ENCODE peak calls at places on chromosomes 3 and 15, in five cellular contexts. One of them, this sample, is unnamed. For H3K79me2, the result is how much of the 10 kb centered on the place peaks cover.

GRCh38 chr3:173045770-173046382 is 95.2 kb downstream of the SPATA16 start:
- DNase-seq in PC-9: no peak
- DNase-seq in OCI-LY7: no peak
- DNase-seq in neural progenitor cell: no peak
- DNase-seq in GM23248: peak
- DNase-seq in this sample: no peak

GRCh38 chr3:26132942-26133341 is 343.1 kb downstream of the OXSM start:
- DNase-seq in PC-9: no peak
- DNase-seq in OCI-LY7: no peak
- DNase-seq in neural progenitor cell: no peak
- DNase-seq in GM23248: no peak
- DNase-seq in this sample: no peak

GRCh38 chr15:61946778-61947177 is 113.5 kb downstream of the VPS13C start:
- DNase-seq in PC-9: no peak
- DNase-seq in OCI-LY7: no peak
- DNase-seq in neural progenitor cell: no peak
- DNase-seq in GM23248: peak
- DNase-seq in this sample: no peak

GRCh38 chr15:31300208-31300661 is 26.4 kb upstream of the KLF13 start:
- DNase-seq in PC-9: no peak
- DNase-seq in OCI-LY7: no peak
- DNase-seq in neural progenitor cell: no peak
- DNase-seq in GM23248: no peak
- DNase-seq in this sample: no peak

GRCh38 chr15:84761534-84762190 is 13.3 kb downstream of the ZNF592 start:
- DNase-seq in PC-9: no peak
- DNase-seq in OCI-LY7: peak
- DNase-seq in neural progenitor cell: no peak
- DNase-seq in GM23248: no peak
- DNase-seq in this sample: no peak

GRCh38 chr15:87779746-87780145 is 476.8 kb downstream of the NTRK3 start:
- DNase-seq in PC-9: no peak
- DNase-seq in OCI-LY7: no peak
- DNase-seq in neural progenitor cell: no peak
- DNase-seq in GM23248: no peak
- DNase-seq in this sample: no peak

GRCh38 chr3:10601131-10601856 is 95.9 kb upstream of the ATP2B2 start:
- DNase-seq in PC-9: no peak
- DNase-seq in OCI-LY7: no peak
- DNase-seq in neural progenitor cell: no peak
- DNase-seq in GM23248: peak
- DNase-seq in this sample: peak

GRCh38 chr3:188627652-188628051 is 473.7 kb downstream of the LPP start:
- DNase-seq in PC-9: peak
- DNase-seq in OCI-LY7: no peak
- DNase-seq in neural progenitor cell: no peak
- DNase-seq in GM23248: peak
- DNase-seq in this sample: no peak

GRCh38 chr15:51759557-51760070 is 8.2 kb downstream of the TMOD2 start:
- DNase-seq in PC-9: no peak
- DNase-seq in OCI-LY7: no peak
- DNase-seq in neural progenitor cell: peak
- DNase-seq in GM23248: peak
- DNase-seq in this sample: peak

GRCh38 chr3:138371070-138371950 is 22.9 kb downstream of the MRAS start:
- DNase-seq in PC-9: no peak
- DNase-seq in OCI-LY7: peak
- DNase-seq in neural progenitor cell: peak
- DNase-seq in GM23248: no peak
- DNase-seq in this sample: no peak

GRCh38 chr3:119125742-119126507 is 20.0 kb upstream of the TEX55 start:
- DNase-seq in PC-9: no peak
- DNase-seq in OCI-LY7: no peak
- DNase-seq in neural progenitor cell: peak
- DNase-seq in GM23248: no peak
- DNase-seq in this sample: no peak

DNA sequence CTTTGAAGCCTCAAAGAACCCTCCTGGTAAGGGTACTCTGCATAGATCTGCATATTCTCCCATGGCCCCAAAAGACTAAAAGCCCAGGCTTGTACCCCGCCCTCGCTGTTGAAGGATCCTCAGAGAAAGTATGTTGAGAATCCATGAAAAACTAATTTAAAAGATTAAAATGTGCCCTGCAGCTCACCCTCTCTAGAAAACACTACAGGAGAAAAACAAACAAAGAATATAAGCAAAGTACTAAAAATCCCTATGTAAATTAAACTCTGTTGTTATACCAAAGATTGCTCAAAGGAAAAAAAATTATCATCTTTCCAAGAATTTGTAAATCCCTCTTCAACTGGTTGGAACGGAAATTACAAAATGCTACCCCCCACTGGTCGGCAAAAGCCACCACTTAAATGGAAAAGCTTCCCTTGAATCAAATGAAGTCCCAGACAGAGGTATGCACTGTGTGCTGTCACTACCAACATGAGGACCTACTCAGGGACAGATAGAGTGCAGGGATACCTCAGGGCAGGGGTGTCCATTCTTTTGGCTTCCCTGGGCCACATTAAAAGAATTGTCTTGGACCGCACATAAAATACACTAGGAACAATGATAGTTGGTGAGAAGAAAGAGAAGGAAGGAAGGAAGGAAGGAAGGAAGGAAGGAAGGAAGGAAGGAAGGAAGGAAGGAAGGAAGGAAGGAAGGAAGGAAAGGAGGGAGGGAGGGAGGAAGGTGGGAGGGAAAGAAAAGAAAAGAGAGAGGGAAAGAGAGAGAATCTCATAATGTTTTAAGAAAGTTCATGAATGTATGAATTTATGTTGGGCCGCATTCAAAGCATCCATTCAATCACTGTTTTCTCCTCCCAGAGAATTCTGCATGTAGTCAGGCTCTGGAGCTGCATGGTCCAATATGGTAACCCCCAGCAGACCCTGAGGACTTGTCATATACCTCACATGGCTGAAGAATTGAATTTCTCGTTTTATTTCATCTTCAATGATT is 88.1 kb downstream of the MAGI1 start:
- DNase-seq in PC-9: no peak
- DNase-seq in OCI-LY7: no peak
- DNase-seq in neural progenitor cell: peak
- DNase-seq in GM23248: no peak
- DNase-seq in this sample: no peak
- H3K27ac ChIP-seq in PC-9: peak
- H3K27ac ChIP-seq in OCI-LY7: no peak
- H3K27ac ChIP-seq in neural progenitor cell: no peak
- H3K27ac ChIP-seq in GM23248: no peak
- H3K27ac ChIP-seq in this sample: no peak

DNA sequence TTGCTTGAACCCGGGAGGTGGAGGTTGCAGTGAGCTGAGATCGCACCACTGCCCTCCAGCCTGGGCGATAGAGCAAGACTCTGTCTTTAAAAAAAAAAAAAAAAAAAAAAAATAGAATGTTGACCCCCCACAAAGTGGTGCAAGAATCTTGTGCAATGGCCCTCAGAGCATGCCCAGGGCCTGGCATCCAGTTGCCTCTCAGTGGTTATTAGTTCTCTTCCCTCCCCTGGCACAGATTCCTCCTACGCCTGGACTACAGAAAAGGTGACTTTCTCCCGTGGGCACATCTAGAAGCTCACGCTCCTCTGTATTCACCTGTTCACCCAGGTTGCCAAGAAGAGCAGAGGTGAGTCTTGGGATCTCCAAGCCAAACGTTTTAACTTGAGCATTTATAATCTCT is 36.7 kb downstream of the ACSBG1 start:
- DNase-seq in PC-9: no peak
- DNase-seq in OCI-LY7: no peak
- DNase-seq in neural progenitor cell: no peak
- DNase-seq in GM23248: no peak
- DNase-seq in this sample: peak
- H3K79me2 ChIP-seq in PC-9: under half
- H3K79me2 ChIP-seq in OCI-LY7: under half
- H3K79me2 ChIP-seq in neural progenitor cell: under half
- H3K79me2 ChIP-seq in GM23248: under half
- H3K79me2 ChIP-seq in this sample: under half

DNA sequence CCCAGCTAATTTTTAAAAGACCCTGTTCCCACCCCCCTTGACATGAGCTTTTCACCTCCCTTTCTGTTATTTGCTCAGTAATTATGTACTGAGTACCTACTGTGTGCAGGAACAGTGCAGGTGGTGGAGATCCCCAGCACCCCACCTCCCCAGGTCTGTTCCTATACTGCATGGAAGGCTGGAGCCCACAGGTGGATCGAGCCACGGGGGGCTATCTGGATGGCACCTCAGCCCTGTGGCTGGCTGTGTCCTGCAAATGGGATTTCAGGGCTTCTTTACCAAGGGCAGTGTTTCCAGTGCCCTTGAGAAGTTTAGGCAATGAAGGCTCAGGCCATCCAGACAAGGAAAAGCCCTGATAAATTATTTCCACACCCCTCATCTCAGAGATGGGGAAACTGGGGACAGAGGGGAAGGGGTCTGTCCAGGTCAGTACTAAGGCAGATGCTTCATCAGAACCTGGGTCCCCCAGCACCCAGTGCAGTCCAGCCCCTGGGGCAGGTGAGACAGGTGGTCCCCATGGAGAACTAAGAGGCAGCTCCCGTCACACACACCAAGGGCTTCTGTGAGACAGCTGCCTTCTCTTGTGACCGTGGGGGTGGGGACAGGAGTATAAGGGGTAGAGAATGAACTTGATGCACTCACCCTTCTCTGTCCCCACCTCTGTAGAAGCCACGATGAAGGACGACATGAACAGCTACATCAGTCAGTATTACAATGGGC is 109.6 kb downstream of the ETFA start:
- DNase-seq in PC-9: no peak
- DNase-seq in OCI-LY7: no peak
- DNase-seq in neural progenitor cell: no peak
- DNase-seq in GM23248: no peak
- DNase-seq in this sample: no peak
- H3K27ac ChIP-seq in PC-9: no peak
- H3K27ac ChIP-seq in OCI-LY7: no peak
- H3K27ac ChIP-seq in neural progenitor cell: no peak
- H3K27ac ChIP-seq in GM23248: no peak
- H3K27ac ChIP-seq in this sample: no peak

GRCh38 chr3:31922962-31923361 is 58.1 kb downstream of the OSBPL10 start:
- DNase-seq in PC-9: no peak
- DNase-seq in OCI-LY7: no peak
- DNase-seq in neural progenitor cell: no peak
- DNase-seq in GM23248: no peak
- DNase-seq in this sample: peak
- H3K79me2 ChIP-seq in PC-9: under half
- H3K79me2 ChIP-seq in OCI-LY7: half or more
- H3K79me2 ChIP-seq in neural progenitor cell: under half
- H3K79me2 ChIP-seq in GM23248: under half
- H3K79me2 ChIP-seq in this sample: under half

DNA sequence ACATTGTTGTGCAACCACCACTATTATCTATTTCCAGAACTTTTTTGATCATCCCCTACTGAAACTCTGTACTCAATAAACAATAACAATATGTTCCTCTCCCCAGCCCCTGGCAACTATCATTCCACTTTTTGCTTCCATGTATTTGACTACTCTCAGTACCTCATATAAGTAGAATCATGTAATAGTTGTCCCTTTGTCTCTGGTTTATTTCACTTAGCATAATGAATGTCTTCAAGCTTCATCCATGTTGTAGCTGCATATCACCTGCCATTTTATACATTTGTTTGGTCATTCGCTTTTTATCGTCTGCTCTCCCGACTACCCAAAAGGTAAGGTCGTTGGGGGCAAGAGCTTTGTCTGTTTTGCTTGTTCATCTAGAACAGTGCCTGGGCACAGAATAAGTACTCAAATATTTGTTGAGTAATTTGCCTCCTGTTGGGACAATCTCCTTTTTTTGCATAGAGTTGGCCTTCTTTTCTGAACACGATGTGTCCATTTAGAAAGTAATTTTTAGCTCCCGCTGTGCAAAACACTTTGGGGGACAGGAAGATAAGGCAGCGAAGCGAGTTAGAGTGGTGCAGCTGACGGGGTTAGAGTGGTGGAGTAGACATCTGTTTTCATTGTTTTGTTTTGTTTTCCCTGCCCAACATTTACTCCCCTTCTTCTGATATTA is 83.3 kb upstream of the RNU6-1 start:
- DNase-seq in PC-9: no peak
- DNase-seq in OCI-LY7: no peak
- DNase-seq in neural progenitor cell: no peak
- DNase-seq in GM23248: no peak
- DNase-seq in this sample: no peak
- H3K27ac ChIP-seq in PC-9: no peak
- H3K27ac ChIP-seq in OCI-LY7: no peak
- H3K27ac ChIP-seq in neural progenitor cell: no peak
- H3K27ac ChIP-seq in GM23248: no peak
- H3K27ac ChIP-seq in this sample: no peak

This sample was measured in osteoblast.